ENCODE peak calls at places on chromosomes 2 and 18, in seven cellular contexts. One of them, this sample, is unnamed.

GRCh38 chr2:218569038-218569431 is 396 bp downstream of the CNOT9 start:
- DNase-seq in heart right ventricle: peak
- DNase-seq in lower lobe of right lung: peak
- DNase-seq in omental fat pad: peak
- DNase-seq in progenitor cell of endocrine pancreas: peak
- DNase-seq in endodermal cell: no peak
- DNase-seq in bronchial epithelial cell: peak
- DNase-seq in this sample: peak

GRCh38 chr2:15965564-15966019 is 25.2 kb downstream of the MYCN start:
- DNase-seq in lower lobe of right lung: no peak
- DNase-seq in heart right ventricle: no peak
- DNase-seq in bronchial epithelial cell: no peak
- DNase-seq in endodermal cell: peak
- DNase-seq in progenitor cell of endocrine pancreas: no peak
- DNase-seq in omental fat pad: no peak
- DNase-seq in this sample: no peak

GRCh38 chr18:65968605-65969004 is 217.8 kb downstream of the CDH7 start:
- DNase-seq in omental fat pad: no peak
- DNase-seq in heart right ventricle: no peak
- DNase-seq in endodermal cell: no peak
- DNase-seq in lower lobe of right lung: no peak
- DNase-seq in bronchial epithelial cell: peak
- DNase-seq in progenitor cell of endocrine pancreas: no peak
- DNase-seq in this sample: no peak

GRCh38 chr2:241959751-241960269 is 90.3 kb downstream of the RTP5 start:
- DNase-seq in heart right ventricle: no peak
- DNase-seq in progenitor cell of endocrine pancreas: no peak
- DNase-seq in lower lobe of right lung: no peak
- DNase-seq in omental fat pad: no peak
- DNase-seq in bronchial epithelial cell: no peak
- DNase-seq in endodermal cell: no peak
- DNase-seq in this sample: no peak

GRCh38 chr2:241994556-241995213 is 125.2 kb downstream of the RTP5 start:
- DNase-seq in omental fat pad: no peak
- DNase-seq in bronchial epithelial cell: no peak
- DNase-seq in lower lobe of right lung: no peak
- DNase-seq in progenitor cell of endocrine pancreas: no peak
- DNase-seq in heart right ventricle: no peak
- DNase-seq in endodermal cell: no peak
- DNase-seq in this sample: peak

GRCh38 chr2:69948963-69949645 is 12.3 kb downstream of the ASPRV1 start:
- DNase-seq in progenitor cell of endocrine pancreas: no peak
- DNase-seq in omental fat pad: no peak
- DNase-seq in endodermal cell: no peak
- DNase-seq in lower lobe of right lung: no peak
- DNase-seq in bronchial epithelial cell: no peak
- DNase-seq in heart right ventricle: no peak
- DNase-seq in this sample: no peak

GRCh38 chr2:26344581-26345283 is 1.2 kb upstream of the SELENOI start:
- DNase-seq in lower lobe of right lung: no peak
- DNase-seq in omental fat pad: no peak
- DNase-seq in progenitor cell of endocrine pancreas: no peak
- DNase-seq in heart right ventricle: no peak
- DNase-seq in bronchial epithelial cell: peak
- DNase-seq in endodermal cell: peak
- DNase-seq in this sample: no peak

GRCh38 chr18:23191952-23192662 is 56.8 kb downstream of the CABLES1 start:
- DNase-seq in bronchial epithelial cell: peak
- DNase-seq in lower lobe of right lung: no peak
- DNase-seq in endodermal cell: peak
- DNase-seq in heart right ventricle: peak
- DNase-seq in progenitor cell of endocrine pancreas: no peak
- DNase-seq in omental fat pad: no peak
- DNase-seq in this sample: no peak

GRCh38 chr2:206696910-206697309 is 21.3 kb downstream of the DYTN start:
- DNase-seq in bronchial epithelial cell: no peak
- DNase-seq in heart right ventricle: no peak
- DNase-seq in omental fat pad: no peak
- DNase-seq in lower lobe of right lung: no peak
- DNase-seq in endodermal cell: no peak
- DNase-seq in progenitor cell of endocrine pancreas: no peak
- DNase-seq in this sample: no peak

GRCh38 chr18:37435150-37435872 is 130.3 kb downstream of the CELF4 start:
- DNase-seq in endodermal cell: no peak
- DNase-seq in omental fat pad: no peak
- DNase-seq in progenitor cell of endocrine pancreas: no peak
- DNase-seq in lower lobe of right lung: no peak
- DNase-seq in bronchial epithelial cell: peak
- DNase-seq in heart right ventricle: no peak
- DNase-seq in this sample: no peak

GRCh38 chr2:55115795-55116597 is 65.7 kb upstream of the RTN4 start:
- DNase-seq in lower lobe of right lung: no peak
- DNase-seq in endodermal cell: no peak
- DNase-seq in omental fat pad: no peak
- DNase-seq in heart right ventricle: no peak
- DNase-seq in progenitor cell of endocrine pancreas: no peak
- DNase-seq in bronchial epithelial cell: peak
- DNase-seq in this sample: no peak

GRCh38 chr2:239275871-239276812 is 124.7 kb downstream of the HDAC4 start:
- DNase-seq in omental fat pad: peak
- DNase-seq in endodermal cell: peak
- DNase-seq in progenitor cell of endocrine pancreas: no peak
- DNase-seq in bronchial epithelial cell: no peak
- DNase-seq in lower lobe of right lung: peak
- DNase-seq in heart right ventricle: peak
- DNase-seq in this sample: peak

GRCh38 chr2:79005211-79005610 is 20.3 kb upstream of the REG3G start:
- DNase-seq in endodermal cell: no peak
- DNase-seq in bronchial epithelial cell: no peak
- DNase-seq in lower lobe of right lung: no peak
- DNase-seq in omental fat pad: no peak
- DNase-seq in heart right ventricle: no peak
- DNase-seq in progenitor cell of endocrine pancreas: no peak
- DNase-seq in this sample: no peak

GRCh38 chr18:14768241-14768640 is 20.3 kb downstream of the ANKRD30B start:
- DNase-seq in bronchial epithelial cell: no peak
- DNase-seq in lower lobe of right lung: no peak
- DNase-seq in heart right ventricle: no peak
- DNase-seq in endodermal cell: no peak
- DNase-seq in omental fat pad: no peak
- DNase-seq in progenitor cell of endocrine pancreas: no peak
- DNase-seq in this sample: no peak

GRCh38 chr2:224136394-224136793 is 97.3 kb upstream of the SERPINE2 start:
- DNase-seq in heart right ventricle: no peak
- DNase-seq in progenitor cell of endocrine pancreas: no peak
- DNase-seq in lower lobe of right lung: no peak
- DNase-seq in bronchial epithelial cell: no peak
- DNase-seq in endodermal cell: no peak
- DNase-seq in omental fat pad: no peak
- DNase-seq in this sample: no peak

GRCh38 chr2:41194235-41194634 is 742.3 kb upstream of the SLC8A1 start:
- DNase-seq in omental fat pad: no peak
- DNase-seq in progenitor cell of endocrine pancreas: no peak
- DNase-seq in endodermal cell: no peak
- DNase-seq in lower lobe of right lung: no peak
- DNase-seq in heart right ventricle: peak
- DNase-seq in bronchial epithelial cell: no peak
- DNase-seq in this sample: no peak

GRCh38 chr2:99933894-99934650 is 208.3 kb downstream of the AFF3 start:
- DNase-seq in omental fat pad: no peak
- DNase-seq in bronchial epithelial cell: no peak
- DNase-seq in progenitor cell of endocrine pancreas: no peak
- DNase-seq in lower lobe of right lung: no peak
- DNase-seq in endodermal cell: no peak
- DNase-seq in heart right ventricle: no peak
- DNase-seq in this sample: no peak

GRCh38 chr2:134689303-134689702 is 29.5 kb downstream of the TMEM163 start:
- DNase-seq in omental fat pad: no peak
- DNase-seq in heart right ventricle: no peak
- DNase-seq in endodermal cell: no peak
- DNase-seq in progenitor cell of endocrine pancreas: no peak
- DNase-seq in bronchial epithelial cell: no peak
- DNase-seq in lower lobe of right lung: no peak
- DNase-seq in this sample: no peak

GRCh38 chr2:134693359-134694330 is 25.2 kb downstream of the TMEM163 start:
- DNase-seq in bronchial epithelial cell: no peak
- DNase-seq in endodermal cell: no peak
- DNase-seq in lower lobe of right lung: no peak
- DNase-seq in progenitor cell of endocrine pancreas: no peak
- DNase-seq in omental fat pad: no peak
- DNase-seq in heart right ventricle: no peak
- DNase-seq in this sample: no peak

GRCh38 chr2:134694411-134694810 is 24.4 kb downstream of the TMEM163 start:
- DNase-seq in progenitor cell of endocrine pancreas: no peak
- DNase-seq in lower lobe of right lung: no peak
- DNase-seq in heart right ventricle: no peak
- DNase-seq in bronchial epithelial cell: no peak
- DNase-seq in omental fat pad: no peak
- DNase-seq in endodermal cell: no peak
- DNase-seq in this sample: no peak

GRCh38 chr2:134690629-134691215 is 28.1 kb downstream of the TMEM163 start:
- DNase-seq in progenitor cell of endocrine pancreas: no peak
- DNase-seq in endodermal cell: no peak
- DNase-seq in bronchial epithelial cell: no peak
- DNase-seq in lower lobe of right lung: no peak
- DNase-seq in omental fat pad: no peak
- DNase-seq in heart right ventricle: no peak
- DNase-seq in this sample: no peak

GRCh38 chr2:134692461-134692860 is 26.3 kb downstream of the TMEM163 start:
- DNase-seq in progenitor cell of endocrine pancreas: no peak
- DNase-seq in omental fat pad: no peak
- DNase-seq in heart right ventricle: no peak
- DNase-seq in lower lobe of right lung: no peak
- DNase-seq in bronchial epithelial cell: no peak
- DNase-seq in endodermal cell: no peak
- DNase-seq in this sample: no peak
- TF ChIP-seq CTCF in progenitor cell of endocrine pancreas: no peak
- TF ChIP-seq CTCF in omental fat pad: no peak
- TF ChIP-seq CTCF in heart right ventricle: no peak
- TF ChIP-seq CTCF in lower lobe of right lung: no peak
- TF ChIP-seq CTCF in bronchial epithelial cell: no peak
- TF ChIP-seq CTCF in endodermal cell: peak
- TF ChIP-seq CTCF in this sample: no peak

DNA sequence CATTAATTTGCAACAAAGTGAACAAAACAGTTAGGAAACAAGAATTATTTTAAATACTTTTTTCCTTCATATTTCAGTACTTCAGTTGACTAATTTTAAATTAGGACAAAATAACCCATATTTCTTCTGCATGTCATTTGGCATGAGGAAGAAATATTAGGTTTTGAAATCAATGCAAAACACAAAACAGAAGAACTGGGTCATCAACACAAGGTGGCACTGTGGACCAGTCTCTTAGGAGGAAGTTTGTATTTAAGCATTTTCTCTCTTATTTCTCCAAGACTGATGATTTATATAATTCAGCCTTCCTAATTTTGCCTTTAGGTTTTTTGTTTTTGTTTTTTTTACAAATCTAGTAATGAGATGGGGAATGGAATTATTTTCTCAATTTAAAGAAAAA is 352.8 kb upstream of the KCNH7 start:
- DNase-seq in endodermal cell: no peak
- DNase-seq in lower lobe of right lung: no peak
- DNase-seq in omental fat pad: no peak
- DNase-seq in bronchial epithelial cell: peak
- DNase-seq in progenitor cell of endocrine pancreas: no peak
- DNase-seq in heart right ventricle: no peak
- DNase-seq in this sample: no peak
- TF ChIP-seq CTCF in endodermal cell: peak
- TF ChIP-seq CTCF in lower lobe of right lung: peak
- TF ChIP-seq CTCF in omental fat pad: no peak
- TF ChIP-seq CTCF in bronchial epithelial cell: peak
- TF ChIP-seq CTCF in progenitor cell of endocrine pancreas: peak
- TF ChIP-seq CTCF in heart right ventricle: peak
- TF ChIP-seq CTCF in this sample: peak

GRCh38 chr18:74604366-74604765 is 6.7 kb downstream of the ZNF407 start:
- DNase-seq in endodermal cell: no peak
- DNase-seq in omental fat pad: no peak
- DNase-seq in heart right ventricle: no peak
- DNase-seq in bronchial epithelial cell: no peak
- DNase-seq in lower lobe of right lung: no peak
- DNase-seq in progenitor cell of endocrine pancreas: no peak
- DNase-seq in this sample: no peak

GRCh38 chr18:74597662-74598349 is at the start of gene ZNF407:
- DNase-seq in endodermal cell: peak
- DNase-seq in heart right ventricle: peak
- DNase-seq in lower lobe of right lung: peak
- DNase-seq in progenitor cell of endocrine pancreas: peak
- DNase-seq in omental fat pad: peak
- DNase-seq in bronchial epithelial cell: peak
- DNase-seq in this sample: peak

GRCh38 chr18:74595425-74595824 is 2.2 kb upstream of the ZNF407 start:
- DNase-seq in bronchial epithelial cell: no peak
- DNase-seq in omental fat pad: no peak
- DNase-seq in progenitor cell of endocrine pancreas: no peak
- DNase-seq in heart right ventricle: no peak
- DNase-seq in lower lobe of right lung: no peak
- DNase-seq in endodermal cell: no peak
- DNase-seq in this sample: no peak

GRCh38 chr18:74596959-74597661 is 560 bp upstream of the ZNF407 start:
- DNase-seq in heart right ventricle: peak
- DNase-seq in omental fat pad: peak
- DNase-seq in bronchial epithelial cell: peak
- DNase-seq in endodermal cell: peak
- DNase-seq in progenitor cell of endocrine pancreas: peak
- DNase-seq in lower lobe of right lung: peak
- DNase-seq in this sample: peak

GRCh38 chr18:74598350-74599001 is 806 bp downstream of the ZNF407 start:
- DNase-seq in omental fat pad: no peak
- DNase-seq in lower lobe of right lung: peak
- DNase-seq in endodermal cell: peak
- DNase-seq in heart right ventricle: peak
- DNase-seq in progenitor cell of endocrine pancreas: peak
- DNase-seq in bronchial epithelial cell: peak
- DNase-seq in this sample: peak
- TF ChIP-seq CTCF in omental fat pad: no peak
- TF ChIP-seq CTCF in lower lobe of right lung: peak
- TF ChIP-seq CTCF in endodermal cell: peak
- TF ChIP-seq CTCF in heart right ventricle: no peak
- TF ChIP-seq CTCF in progenitor cell of endocrine pancreas: peak
- TF ChIP-seq CTCF in bronchial epithelial cell: peak
- TF ChIP-seq CTCF in this sample: peak

GRCh38 chr2:144446136-144446535 is 73.8 kb downstream of the ZEB2 start:
- DNase-seq in progenitor cell of endocrine pancreas: no peak
- DNase-seq in bronchial epithelial cell: no peak
- DNase-seq in lower lobe of right lung: no peak
- DNase-seq in omental fat pad: no peak
- DNase-seq in heart right ventricle: no peak
- DNase-seq in endodermal cell: no peak
- DNase-seq in this sample: no peak

GRCh38 chr2:144448389-144449027 is 71.4 kb downstream of the ZEB2 start:
- DNase-seq in progenitor cell of endocrine pancreas: no peak
- DNase-seq in endodermal cell: no peak
- DNase-seq in heart right ventricle: no peak
- DNase-seq in omental fat pad: no peak
- DNase-seq in lower lobe of right lung: no peak
- DNase-seq in bronchial epithelial cell: no peak
- DNase-seq in this sample: no peak

GRCh38 chr2:144451443-144451842 is 68.5 kb downstream of the ZEB2 start:
- DNase-seq in progenitor cell of endocrine pancreas: no peak
- DNase-seq in endodermal cell: no peak
- DNase-seq in heart right ventricle: no peak
- DNase-seq in omental fat pad: no peak
- DNase-seq in lower lobe of right lung: no peak
- DNase-seq in bronchial epithelial cell: no peak
- DNase-seq in this sample: no peak

GRCh38 chr2:144447535-144447934 is 72.4 kb downstream of the ZEB2 start:
- DNase-seq in endodermal cell: no peak
- DNase-seq in heart right ventricle: no peak
- DNase-seq in lower lobe of right lung: no peak
- DNase-seq in omental fat pad: no peak
- DNase-seq in bronchial epithelial cell: no peak
- DNase-seq in progenitor cell of endocrine pancreas: no peak
- DNase-seq in this sample: no peak

GRCh38 chr2:144449028-144449406 is 70.9 kb downstream of the ZEB2 start:
- DNase-seq in omental fat pad: no peak
- DNase-seq in progenitor cell of endocrine pancreas: no peak
- DNase-seq in lower lobe of right lung: no peak
- DNase-seq in heart right ventricle: peak
- DNase-seq in endodermal cell: peak
- DNase-seq in bronchial epithelial cell: no peak
- DNase-seq in this sample: no peak
- TF ChIP-seq CTCF in omental fat pad: no peak
- TF ChIP-seq CTCF in progenitor cell of endocrine pancreas: peak
- TF ChIP-seq CTCF in lower lobe of right lung: peak
- TF ChIP-seq CTCF in heart right ventricle: peak
- TF ChIP-seq CTCF in endodermal cell: peak
- TF ChIP-seq CTCF in bronchial epithelial cell: peak
- TF ChIP-seq CTCF in this sample: peak

This sample was measured in type B pancreatic cell.